ENCODE peak calls at places on chromosomes 11 and 22, in four cellular contexts. H is pancreas, M is GM23338, V is stomach. R is an unnamed sample.

GRCh38 chr11:65032216-65032615 is 5.0 kb downstream of the SNX15 start:
- DNase-seq in H (no peak), V (no peak), M (peak; percentile 46), R (no peak)

GRCh38 chr22:46746192-46746591 is 8.1 kb upstream of the CERK start:
- DNase-seq in M (no peak), H (no peak), V (no peak), R (no peak)

GRCh38 chr11:17479284-17480214 is 2.9 kb upstream of the ABCC8 start:
- DNase-seq in M (peak; percentile 90), V (peak; percentile 53), H (no peak), R (peak; percentile 54)

GRCh38 chr11:22449441-22449840 is 111.3 kb downstream of the SLC17A6 start:
- DNase-seq in M (peak; percentile 60), H (no peak), V (no peak), R (no peak)

GRCh38 chr11:96051820-96052219 is 127.9 kb upstream of the MTMR2 start:
- DNase-seq in M (no peak), V (no peak), H (no peak), R (no peak)

GRCh38 chr11:100778386-100778785 is 91.3 kb downstream of the ARHGAP42 start:
- DNase-seq in H (no peak), V (no peak), M (no peak), R (no peak)

GRCh38 chr22:45230026-45230845 is 10.5 kb downstream of the KIAA0930 start:
- DNase-seq in M (no peak), H (no peak), V (no peak), R (no peak)

GRCh38 chr11:104332110-104332509 is 168.2 kb upstream of the PDGFD start:
- DNase-seq in M (peak; percentile 85), V (peak; percentile 32), H (no peak), R (no peak)

GRCh38 chr22:21730535-21731308 is 4.9 kb downstream of the YPEL1 start:
- DNase-seq in V (no peak), M (no peak), H (no peak), R (no peak)

GRCh38 chr11:108788565-108789199 is 123.8 kb downstream of the DDX10 start:
- DNase-seq in M (peak; percentile 75), V (no peak), H (no peak), R (no peak)

GRCh38 chr11:11985954-11986949 is 22.2 kb downstream of the DKK3 start:
- DNase-seq in M (peak; percentile 30), H (peak; percentile 16), V (no peak), R (no peak)

GRCh38 chr11:1346669-1347390 is 37.4 kb upstream of the TOLLIP start:
- DNase-seq in H (peak; percentile 55), M (no peak), V (no peak), R (no peak)

GRCh38 chr11:62974848-62975522 is 9.8 kb downstream of the SLC22A6 start:
- DNase-seq in M (peak; percentile 81), V (peak; percentile 72), H (peak; percentile 89), R (no peak)

GRCh38 chr11:117199061-117199915 is at the start of gene TAGLN:
- DNase-seq in H (peak; percentile 67), M (peak; percentile 95), V (peak; percentile 47), R (no peak)

GRCh38 chr11:3091846-3092602 is 34.8 kb upstream of the CARS1 start:
- DNase-seq in M (peak; percentile 94), V (peak; percentile 74), H (peak; percentile 87), R (peak; percentile 76)

GRCh38 chr11:12603362-12604088 is 70.7 kb upstream of the TEAD1 start:
- DNase-seq in M (no peak), H (no peak), V (no peak), R (no peak)

GRCh38 chr11:102306048-102306575 is 11.2 kb upstream of the BIRC3 start:
- DNase-seq in V (peak; percentile 83), H (no peak), M (no peak), R (peak; percentile 50)

GRCh38 chr11:72705442-72706365 is 31.5 kb upstream of the PDE2A start:
- DNase-seq in M (peak; percentile 51), H (no peak), V (no peak), R (no peak)

GRCh38 chr11:1260023-1260501 is 37.2 kb downstream of the MUC5B start:
- DNase-seq in V (peak; percentile 41), M (peak; percentile 28), H (peak; percentile 81), R (no peak)

GRCh38 chr11:118883368-118884071 is at the start of gene CXCR5:
- DNase-seq in H (no peak), M (no peak), V (no peak), R (no peak)

DNA sequence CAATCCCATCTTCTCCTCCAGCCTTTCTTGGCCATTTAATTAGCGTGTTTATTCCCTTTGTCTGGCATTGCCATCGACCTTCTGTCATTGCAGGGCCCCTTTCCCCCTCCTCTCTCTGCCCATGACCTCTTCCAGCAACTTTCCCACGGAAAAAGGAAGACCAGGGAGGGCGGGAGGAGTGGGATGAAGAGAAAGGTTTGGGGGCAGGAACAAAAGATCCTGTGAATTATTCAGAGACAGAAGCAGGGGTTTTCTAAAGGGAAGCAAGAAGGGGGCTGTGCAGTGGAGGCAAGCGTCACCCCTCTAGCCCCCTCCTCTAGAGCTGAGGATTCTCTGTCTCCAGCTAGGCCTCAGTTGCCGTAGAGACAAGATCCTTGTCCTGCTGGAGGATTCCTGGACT is 12.9 kb downstream of the DTX4 start:
- DNase-seq in M (no peak), V (no peak), H (no peak), R (no peak)
- TF ChIP-seq CTCF in M (no peak), V (no peak), H (no peak), R (no peak)

GRCh38 chr22:42432020-42432596 is at the start of gene NFAM1:
- DNase-seq in V (peak; percentile 44), H (peak; percentile 69), M (no peak), R (no peak)

GRCh38 chr22:42433754-42434153 is 1.6 kb upstream of the NFAM1 start:
- DNase-seq in M (no peak), H (no peak), V (no peak), R (no peak)

GRCh38 chr22:42432818-42433217 is 615 bp upstream of the NFAM1 start:
- DNase-seq in H (no peak), M (no peak), V (no peak), R (no peak)

GRCh38 chr22:42430486-42431125 is 1.6 kb downstream of the NFAM1 start:
- DNase-seq in M (no peak), V (no peak), H (no peak), R (no peak)

GRCh38 chr22:42431401-42432019 is 693 bp downstream of the NFAM1 start:
- DNase-seq in V (no peak), H (no peak), M (no peak), R (no peak)
- H3K27ac ChIP-seq in V (peak overlapping the region; percentile 68), H (peak overlapping the region; percentile 61), M (no peak overlapping the region), R (no peak overlapping the region)

GRCh38 chr11:60844045-60844869 is 2.3 kb downstream of the CCDC86 start:
- DNase-seq in V (no peak), M (no peak), H (peak; percentile 40), R (no peak)
- H3K4me3 ChIP-seq in V (peak overlapping the region; percentile 90), M (peak overlapping the region; percentile 93), H (peak overlapping the region; percentile 95), R (peak overlapping the region; percentile 93)

GRCh38 chr11:131038597-131038996 is 122.3 kb upstream of the SNX19 start:
- DNase-seq in H (no peak), M (peak; percentile 85), V (no peak), R (no peak)
- TF ChIP-seq CTCF in H (no peak), M (peak; percentile 76), V (no peak), R (peak; percentile 22)

DNA sequence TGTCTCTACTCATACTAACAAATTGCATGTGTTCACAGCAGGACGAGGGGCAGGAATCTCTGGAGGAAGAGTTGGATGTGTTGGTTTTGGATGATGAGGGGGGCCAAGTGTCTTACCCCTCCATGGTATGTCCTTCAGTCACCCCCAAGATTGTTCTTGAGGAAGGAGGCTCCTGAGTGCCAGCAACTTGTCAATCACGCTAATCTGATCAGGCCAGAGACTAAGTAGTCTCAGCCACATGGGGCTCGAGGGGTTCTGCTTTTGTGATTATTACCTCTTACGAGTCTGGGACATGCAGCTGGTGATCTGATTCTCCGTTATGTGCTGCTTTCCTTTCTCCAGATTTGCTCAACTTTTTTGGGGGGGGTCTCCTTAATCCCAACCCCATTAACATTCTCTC is 54.3 kb downstream of the CTNND1 start:
- DNase-seq in M (no peak), H (no peak), V (no peak), R (no peak)
- H3K27ac ChIP-seq in M (no peak overlapping the region), H (no peak overlapping the region), V (no peak overlapping the region), R (no peak overlapping the region)

GRCh38 chr22:50058338-50059184 is 463 bp upstream of the TTLL8 start:
- DNase-seq in H (no peak), M (no peak), V (no peak), R (no peak)
- H3K4me3 ChIP-seq in H (no peak overlapping the region), M (peak overlapping the region; percentile 69), V (peak overlapping the region; percentile 38), R (no peak overlapping the region)

GRCh38 chr11:115215694-115216615 is 288.3 kb downstream of the CADM1 start:
- DNase-seq in V (no peak), M (peak; percentile 75), H (no peak), R (no peak)
- TF ChIP-seq CTCF in V (no peak), M (peak; percentile 56), H (no peak), R (peak; percentile 20)

DNA sequence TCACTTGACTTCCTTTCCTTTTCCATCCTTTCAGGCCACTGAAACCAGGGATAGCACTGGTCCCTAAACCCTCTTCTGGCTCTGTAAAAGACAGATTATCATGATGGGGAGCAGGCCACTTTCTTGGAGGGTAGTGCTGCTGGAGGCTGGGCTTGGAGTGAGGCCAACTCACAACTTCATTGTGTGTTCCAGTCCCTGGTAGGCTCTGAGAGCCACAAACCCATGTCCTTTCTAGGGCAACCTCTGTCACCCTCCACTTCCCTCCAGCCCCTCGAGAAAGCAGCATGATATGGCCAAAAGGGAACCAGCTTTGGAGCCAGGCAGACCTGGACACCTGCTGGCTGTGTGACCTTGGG is 2.3 kb downstream of the TKFC start:
- DNase-seq in H (no peak), V (no peak), M (no peak), R (no peak)
- H3K27ac ChIP-seq in H (peak overlapping the region; percentile 63), V (peak overlapping the region; percentile 80), M (peak overlapping the region; percentile 87), R (no peak overlapping the region)